ENCODE peak calls at places on chromosomes 7 and 10, in five cellular contexts. A is GM23338, T is HepG2, K is sigmoid colon, O is suprapubic skin. X is an unnamed sample.

GRCh38 chr10:34206078-34206477 is 609.0 kb downstream of the PARD3 start:
- DNase-seq in K (no peak), A (no peak), T (no peak), O (no peak), X (no peak)

GRCh38 chr7:66630529-66630928 is 1.8 kb downstream of the KCTD7 start:
- DNase-seq in O (no peak), A (no peak), T (no peak), K (no peak), X (no peak)

GRCh38 chr7:99562832-99563231 is 4.4 kb downstream of the ZNF655 start:
- DNase-seq in O (no peak), A (no peak), T (peak; percentile 67), K (no peak), X (no peak)

GRCh38 chr10:99438890-99439289 is 8.5 kb upstream of the GOT1 start:
- DNase-seq in K (no peak), A (no peak), O (no peak), T (no peak), X (no peak)

GRCh38 chr7:41977165-41977651 is 259.8 kb downstream of the GLI3 start:
- DNase-seq in O (no peak), A (peak; percentile 80), T (peak; percentile 21), K (no peak), X (no peak)

GRCh38 chr7:17638727-17639126 is 301.6 kb downstream of the SNX13 start:
- DNase-seq in T (no peak), K (no peak), O (no peak), A (no peak), X (peak; percentile 24)

GRCh38 chr7:108660465-108660864 is 90.8 kb downstream of the DNAJB9 start:
- DNase-seq in K (no peak), A (peak; percentile 61), O (no peak), T (no peak), X (no peak)

GRCh38 chr10:122279725-122280141 is 8.6 kb downstream of the BTBD16 start:
- DNase-seq in K (peak; percentile 58), O (no peak), A (peak; percentile 83), T (peak; percentile 54), X (no peak)

GRCh38 chr10:88117869-88118632 is 254.6 kb downstream of the PTEN start:
- DNase-seq in K (no peak), A (peak; percentile 53), T (no peak), O (no peak), X (no peak)

GRCh38 chr7:66348531-66348930 is 143.4 kb downstream of the TPST1 start:
- DNase-seq in A (no peak), T (no peak), K (no peak), O (no peak), X (no peak)

GRCh38 chr7:28572321-28573058 is 160.2 kb downstream of the CREB5 start:
- DNase-seq in A (no peak), K (no peak), O (no peak), T (no peak), X (peak; percentile 26)

GRCh38 chr7:149741629-149742028 is 31.8 kb downstream of the ZNF467 start:
- DNase-seq in O (no peak), A (no peak), K (no peak), T (no peak), X (no peak)

GRCh38 chr10:110972231-110973134 is 53.1 kb downstream of the SHOC2 start:
- DNase-seq in A (no peak), O (no peak), T (no peak), K (no peak), X (no peak)

GRCh38 chr10:95508730-95509129 is 52.4 kb downstream of the SORBS1 start:
- DNase-seq in K (no peak), T (peak; percentile 28), A (peak; percentile 45), O (no peak), X (no peak)

GRCh38 chr10:95391164-95391563 is 100.4 kb upstream of the PDLIM1 start:
- DNase-seq in O (no peak), A (no peak), K (no peak), T (no peak), X (no peak)

GRCh38 chr7:108086962-108087361 is 43.2 kb downstream of the LAMB4 start:
- DNase-seq in T (peak; percentile 66), O (no peak), K (no peak), A (no peak), X (no peak)

GRCh38 chr7:149071641-149072437 is 18.7 kb downstream of the ZNF786 start:
- DNase-seq in O (no peak), T (no peak), K (peak; percentile 34), A (peak; percentile 93), X (no peak)

GRCh38 chr10:128128582-128128981 is 2.4 kb upstream of the MKI67 start:
- DNase-seq in O (no peak), K (no peak), A (no peak), T (no peak), X (no peak)
- TF ChIP-seq POLR2AphosphoS5 in O (no peak), K (no peak), A (no peak), T (no peak), X (no peak)

GRCh38 chr10:77874872-77875271 is 51.7 kb downstream of the DLG5 start:
- DNase-seq in T (no peak), O (no peak), A (no peak), K (no peak), X (no peak)

GRCh38 chr10:77875730-77876129 is 50.8 kb downstream of the DLG5 start:
- DNase-seq in O (no peak), K (no peak), A (no peak), T (no peak), X (no peak)

GRCh38 chr10:77879710-77880109 is 46.8 kb downstream of the DLG5 start:
- DNase-seq in K (no peak), A (no peak), T (no peak), O (no peak), X (no peak)

GRCh38 chr10:77879065-77879464 is 47.5 kb downstream of the DLG5 start:
- DNase-seq in T (no peak), A (no peak), K (no peak), O (no peak), X (no peak)

GRCh38 chr10:77877461-77878344 is 48.9 kb downstream of the DLG5 start:
- DNase-seq in O (no peak), K (peak; percentile 91), A (peak; percentile 84), T (no peak), X (no peak)
- TF ChIP-seq POLR2AphosphoS5 in O (no peak), K (peak; percentile 16), A (no peak), T (no peak), X (peak; percentile 56)

DNA sequence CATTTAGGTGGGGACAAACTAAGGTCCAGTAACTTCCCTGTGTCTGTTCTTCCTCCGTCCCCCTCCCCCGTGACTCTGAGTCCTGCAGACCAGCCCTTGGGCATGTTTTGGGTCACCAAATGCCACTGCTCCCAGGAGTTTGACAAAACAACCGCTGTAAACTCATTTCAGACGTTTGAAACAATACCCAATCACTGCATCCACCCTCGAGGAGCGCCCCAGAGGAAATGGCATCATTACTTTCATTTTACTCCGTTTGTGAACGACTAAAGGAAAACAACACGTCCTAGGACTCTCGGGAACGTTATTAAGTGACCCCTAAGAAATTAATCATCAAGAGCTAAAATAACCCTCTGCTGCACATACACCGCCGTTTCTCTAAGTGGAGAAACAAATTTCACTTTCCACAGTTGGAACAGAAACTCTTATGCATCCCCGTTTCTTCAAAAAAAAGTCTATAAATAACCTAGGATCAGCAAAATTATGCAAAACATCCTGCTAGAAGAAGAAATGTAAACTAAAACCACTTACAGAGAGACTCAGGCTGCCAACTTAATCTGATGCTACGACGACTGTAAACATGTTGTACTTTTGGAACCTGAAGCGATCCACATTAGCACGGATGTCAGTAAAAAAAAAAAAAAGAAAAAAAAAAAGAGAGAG is 109.9 kb upstream of the EFCAB10 start:
- DNase-seq in T (no peak), K (no peak), A (no peak), O (no peak), X (no peak)
- TF ChIP-seq POLR2AphosphoS5 in T (no peak), K (no peak), A (peak; percentile 6), O (no peak), X (peak; percentile 12)

GRCh38 chr10:50508315-50509051 is 115.3 kb downstream of the SGMS1 start:
- DNase-seq in T (peak; percentile 35), O (no peak), K (no peak), A (no peak), X (no peak)
- TF ChIP-seq POLR2AphosphoS5 in T (no peak), O (no peak), K (no peak), A (no peak), X (no peak)

DNA sequence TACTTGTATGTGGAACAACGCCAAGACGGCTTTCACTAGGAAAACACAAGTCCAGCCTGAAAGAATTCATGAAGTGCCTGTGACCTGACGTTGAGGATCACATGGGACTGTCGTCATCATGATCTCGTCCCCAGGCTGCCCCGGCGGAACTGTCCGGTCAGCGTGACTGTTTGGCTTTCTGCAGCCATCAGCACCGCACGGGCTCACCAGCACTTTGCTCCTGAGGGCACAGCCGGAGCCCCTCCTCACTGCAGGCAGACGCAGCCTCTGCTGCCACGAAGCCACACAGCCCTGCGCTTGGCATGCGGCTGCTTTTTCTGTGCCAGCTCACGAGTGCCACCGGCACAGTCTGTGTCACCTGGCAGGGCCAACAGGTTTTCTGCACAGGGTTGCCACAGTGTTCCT is 9.4 kb upstream of the GET4 start:
- DNase-seq in A (no peak), T (no peak), O (peak; percentile 84), K (peak; percentile 93), X (peak; percentile 82)
- TF ChIP-seq POLR2AphosphoS5 in A (no peak), T (no peak), O (peak; percentile 73), K (no peak), X (peak; percentile 85)

GRCh38 chr10:130333185-130333584 is 197.0 kb downstream of the GLRX3 start:
- DNase-seq in K (no peak), O (no peak), A (no peak), T (no peak), X (no peak)
- TF ChIP-seq POLR2AphosphoS5 in K (no peak), O (no peak), A (no peak), T (no peak), X (no peak)

GRCh38 chr10:103661951-103662405 is 168.5 kb downstream of the NEURL1 start:
- DNase-seq in T (no peak), O (no peak), K (no peak), A (no peak), X (no peak)
- TF ChIP-seq POLR2AphosphoS5 in T (no peak), O (no peak), K (no peak), A (no peak), X (no peak)

X was measured in prostate gland.